ENCODE peak calls at places on chromosomes 12 and 14, in six cellular contexts. H, X, S, Q, K and L are unnamed samples.

GRCh38 chr14:76245097-76245496 is 93.4 kb downstream of the GPATCH2L start:
- DNase-seq in H (no peak), S (no peak), K (no peak), Q (no peak), X (no peak), L (no peak)

GRCh38 chr12:118311666-118312065 is 61.0 kb downstream of the TAOK3 start:
- DNase-seq in X (no peak), S (no peak), Q (no peak), H (no peak), K (no peak), L (no peak)

GRCh38 chr12:40336573-40337199 is 111.9 kb downstream of the LRRK2 start:
- DNase-seq in X (no peak), Q (peak), H (no peak), K (peak), S (no peak), L (no peak)

GRCh38 chr12:51721281-51721940 is 127.1 kb downstream of the FIGNL2 start:
- DNase-seq in S (peak), X (no peak), Q (peak), K (peak), H (peak), L (peak)

GRCh38 chr12:113932411-113933196 is 33.5 kb downstream of the RBM19 start:
- DNase-seq in Q (peak), S (peak), H (no peak), X (no peak), K (peak), L (no peak)

GRCh38 chr12:131726-132465 is 65.3 kb downstream of the IQSEC3 start:
- DNase-seq in Q (peak), K (peak), H (no peak), S (no peak), X (no peak), L (no peak)

GRCh38 chr12:47775100-47775911 is 2.3 kb downstream of the SLC48A1 start:
- DNase-seq in K (peak), H (no peak), Q (peak), S (peak), X (no peak), L (no peak)

GRCh38 chr14:68479247-68479646 is 313.6 kb downstream of the ZFP36L1 start:
- DNase-seq in H (no peak), K (peak), Q (peak), X (no peak), S (no peak), L (no peak)

GRCh38 chr14:38855513-38855912 is 247.5 kb downstream of the SEC23A start:
- DNase-seq in S (no peak), K (no peak), H (no peak), X (no peak), Q (no peak), L (no peak)

GRCh38 chr14:50263321-50263720 is 31.9 kb upstream of the SOS2 start:
- DNase-seq in Q (no peak), S (no peak), H (no peak), X (no peak), K (no peak), L (no peak)

GRCh38 chr12:77940011-77940423 is 109.3 kb downstream of the NAV3 start:
- DNase-seq in K (peak), S (no peak), X (peak), H (no peak), Q (peak), L (no peak)

GRCh38 chr12:5624873-5625272 is 193.0 kb downstream of the NTF3 start:
- DNase-seq in K (no peak), X (no peak), S (no peak), Q (no peak), H (no peak), L (no peak)

GRCh38 chr12:58602179-58602578 is 318.1 kb downstream of the LRIG3 start:
- DNase-seq in S (no peak), X (no peak), Q (peak), K (no peak), H (no peak), L (no peak)

GRCh38 chr12:47817272-47818006 is 2.3 kb downstream of the HDAC7 start:
- DNase-seq in Q (no peak), X (no peak), S (no peak), K (no peak), H (no peak), L (no peak)

GRCh38 chr12:125944446-125944845 is 879.2 kb downstream of the AACS start:
- DNase-seq in H (no peak), X (no peak), K (no peak), S (no peak), Q (no peak), L (no peak)

DNA sequence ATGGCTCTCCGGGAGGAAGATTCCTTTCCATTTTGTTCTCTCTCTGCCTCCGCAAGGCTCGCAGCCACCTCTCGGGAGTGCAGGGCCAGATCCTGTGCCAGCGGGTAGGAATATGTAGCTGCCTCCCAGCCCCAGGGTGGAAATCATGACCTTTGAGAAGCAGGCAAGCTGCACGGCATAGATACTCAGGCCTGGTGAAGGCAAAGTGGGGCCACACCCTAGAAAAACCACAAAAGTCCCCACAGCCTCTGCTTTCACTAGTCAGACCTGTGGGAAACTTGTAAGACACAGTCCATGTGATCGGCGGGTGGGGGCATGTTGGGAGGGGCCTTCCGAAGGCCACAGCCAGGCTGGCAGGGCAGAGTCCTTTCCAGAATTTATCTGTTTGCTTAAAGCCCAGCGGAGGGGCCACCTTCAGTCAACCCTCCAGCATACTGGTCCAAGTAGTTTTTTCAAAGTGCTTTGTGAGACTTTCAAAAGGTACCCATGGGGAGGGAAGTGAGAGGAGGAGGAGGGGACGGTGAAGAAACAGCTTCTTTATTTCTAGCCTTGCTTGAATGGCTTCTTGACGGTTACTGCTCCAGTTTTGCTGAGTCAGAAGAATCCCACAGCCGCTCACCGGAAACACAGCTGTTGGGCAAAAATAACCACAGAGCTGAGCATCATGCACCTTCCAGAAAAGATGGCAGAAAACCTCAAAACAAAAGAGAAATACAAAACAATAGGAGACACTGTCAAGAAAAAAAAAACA is at the start of gene MAP1LC3B2:
- DNase-seq in Q (peak), K (peak), X (peak), S (peak), H (peak), L (peak)
- H3K4me3 ChIP-seq in Q (no peak), K (no peak), X (no peak), S (no peak), H (peak), L (no peak)

GRCh38 chr14:56117765-56118610 is at the start of gene PELI2:
- DNase-seq in K (peak), S (peak), Q (peak), H (peak), X (peak), L (peak)
- TF ChIP-seq CTCF in K (peak), S (no peak), Q (peak), H (no peak), X (no peak), L (no peak)

DNA sequence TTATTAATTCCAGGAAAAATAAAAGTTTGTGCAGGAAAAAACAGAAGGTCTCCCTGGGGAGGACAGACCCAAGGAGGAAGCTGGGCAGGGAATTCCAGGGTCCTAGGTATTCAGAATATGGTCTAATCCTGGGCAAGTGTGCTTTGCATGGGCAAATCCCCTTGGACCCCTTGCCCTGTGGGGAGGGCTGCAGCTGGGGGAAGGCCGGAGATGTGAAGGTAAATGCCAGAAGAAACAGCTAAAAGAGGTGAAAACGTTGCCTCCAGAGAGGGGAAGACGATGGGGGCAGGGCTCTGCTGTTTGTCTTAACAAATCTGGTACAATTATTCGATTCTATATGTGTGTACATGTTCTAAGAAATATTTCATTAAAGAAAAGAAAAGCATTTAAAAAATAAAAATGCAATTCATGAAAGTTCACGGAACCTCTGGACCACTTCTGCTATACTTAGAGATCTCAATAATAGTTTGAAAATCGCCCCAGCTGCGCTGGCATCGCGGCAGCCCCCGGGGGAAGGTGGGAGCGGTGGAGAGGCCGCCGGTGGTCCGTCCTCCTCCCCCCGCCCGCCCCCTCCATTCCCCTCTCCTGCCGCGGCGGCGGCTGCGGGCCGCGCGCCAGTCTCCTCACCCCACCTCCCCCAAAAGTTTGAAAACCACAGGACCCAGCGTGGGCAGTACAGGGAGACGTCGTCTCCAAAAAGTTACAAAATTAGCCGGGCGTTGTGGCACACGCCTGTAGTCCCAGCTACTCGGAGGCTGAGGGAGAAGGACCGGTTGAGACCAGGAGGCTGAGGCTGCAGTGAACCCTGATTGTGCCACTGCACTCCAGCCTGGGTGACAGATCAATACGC is 1.5 kb upstream of the PRPF40B start:
- DNase-seq in X (no peak), S (no peak), Q (no peak), H (no peak), K (no peak), L (no peak)
- H3K4me3 ChIP-seq in X (peak), S (peak), Q (peak), H (peak), K (peak), L (peak)

GRCh38 chr12:120186654-120187053 is 7.9 kb downstream of the GCN1 start:
- DNase-seq in H (no peak), S (no peak), K (no peak), X (no peak), Q (no peak), L (no peak)

GRCh38 chr12:120183211-120183631 is 11.3 kb downstream of the GCN1 start:
- DNase-seq in S (no peak), H (no peak), X (no peak), Q (peak), K (peak), L (no peak)

GRCh38 chr12:120180975-120181374 is 13.5 kb downstream of the GCN1 start:
- DNase-seq in K (no peak), H (no peak), S (no peak), Q (no peak), X (no peak), L (no peak)

GRCh38 chr12:120181991-120182631 is 12.4 kb downstream of the GCN1 start:
- DNase-seq in Q (peak), H (no peak), S (peak), K (peak), X (no peak), L (peak)
- TF ChIP-seq CTCF in Q (no peak), H (no peak), S (peak), K (peak), X (no peak), L (no peak)

DNA sequence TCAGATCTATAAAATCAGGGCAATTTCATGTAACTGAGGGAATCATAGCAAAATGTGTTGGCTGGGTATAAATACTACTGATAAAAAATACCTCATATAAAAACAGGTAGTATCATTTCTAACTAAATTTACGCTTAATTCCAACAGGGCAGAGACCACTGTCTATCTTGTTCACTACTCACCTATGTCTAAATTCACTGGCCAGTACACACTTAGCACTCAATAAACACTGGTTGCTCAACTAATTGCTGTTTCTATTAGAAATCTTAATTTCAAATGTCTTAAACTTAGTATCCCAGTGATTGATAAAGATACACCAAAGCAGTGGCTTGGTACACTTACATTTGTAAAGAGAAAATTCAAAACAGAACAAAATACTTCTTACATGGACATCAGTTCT is 55.6 kb downstream of the HNRNPC start:
- DNase-seq in K (no peak), S (no peak), Q (no peak), X (no peak), H (no peak), L (no peak)
- H3K4me3 ChIP-seq in K (no peak), S (no peak), Q (no peak), X (no peak), H (no peak), L (no peak)